ENCODE peak calls at places on chromosomes 11 and 22, in four cellular contexts. A is naive thymus-derived CD4-positive, alpha-beta T cell; H is stomach; B is upper lobe of left lung. D is an unnamed sample. For H3K4me1, the result is how much of the 10 kb centered on the place peaks cover.

GRCh38 chr11:59669611-59670009 is 773 bp upstream of the PATL1 start:
- DNase-seq in A (no peak), H (peak), B (peak), D (peak)

GRCh38 chr22:36578619-36579018 is 49.7 kb upstream of the EIF3D start:
- DNase-seq in A (no peak), H (no peak), B (no peak), D (no peak)

GRCh38 chr22:37681001-37681424 is 5.1 kb upstream of the NOL12 start:
- DNase-seq in A (no peak), H (no peak), B (no peak), D (peak)

GRCh38 chr11:105900515-105901035 is 121.5 kb downstream of the MSANTD4 start:
- DNase-seq in A (no peak), H (no peak), B (no peak), D (no peak)

GRCh38 chr11:2898366-2899079 is 12.9 kb upstream of the CDKN1C start:
- DNase-seq in A (no peak), H (peak), B (peak), D (peak)

GRCh38 chr11:539971-540481 is 2.7 kb downstream of the LRRC56 start:
- DNase-seq in A (no peak), H (no peak), B (no peak), D (no peak)

GRCh38 chr11:69178819-69179482 is 23.2 kb downstream of the SMIM38 start:
- DNase-seq in A (no peak), H (peak), B (no peak), D (no peak)

GRCh38 chr11:114271316-114271715 is 24.9 kb upstream of the NNMT start:
- DNase-seq in A (no peak), H (no peak), B (no peak), D (no peak)

GRCh38 chr11:36672815-36673450 is 74.9 kb upstream of the RAG2 start:
- DNase-seq in A (no peak), H (no peak), B (no peak), D (peak)

GRCh38 chr22:33005476-33005875 is 52.7 kb downstream of the SYN3 start:
- DNase-seq in A (no peak), H (no peak), B (no peak), D (no peak)

GRCh38 chr11:77322506-77322905 is 21.0 kb upstream of the GDPD4 start:
- DNase-seq in A (no peak), H (no peak), B (no peak), D (peak)

GRCh38 chr22:37194750-37195149 is 6.7 kb upstream of the C1QTNF6 start:
- DNase-seq in A (no peak), H (no peak), B (no peak), D (no peak)

GRCh38 chr22:32411388-32411787 is 659 bp downstream of the RTCB start:
- DNase-seq in A (no peak), H (no peak), B (no peak), D (peak)

DNA sequence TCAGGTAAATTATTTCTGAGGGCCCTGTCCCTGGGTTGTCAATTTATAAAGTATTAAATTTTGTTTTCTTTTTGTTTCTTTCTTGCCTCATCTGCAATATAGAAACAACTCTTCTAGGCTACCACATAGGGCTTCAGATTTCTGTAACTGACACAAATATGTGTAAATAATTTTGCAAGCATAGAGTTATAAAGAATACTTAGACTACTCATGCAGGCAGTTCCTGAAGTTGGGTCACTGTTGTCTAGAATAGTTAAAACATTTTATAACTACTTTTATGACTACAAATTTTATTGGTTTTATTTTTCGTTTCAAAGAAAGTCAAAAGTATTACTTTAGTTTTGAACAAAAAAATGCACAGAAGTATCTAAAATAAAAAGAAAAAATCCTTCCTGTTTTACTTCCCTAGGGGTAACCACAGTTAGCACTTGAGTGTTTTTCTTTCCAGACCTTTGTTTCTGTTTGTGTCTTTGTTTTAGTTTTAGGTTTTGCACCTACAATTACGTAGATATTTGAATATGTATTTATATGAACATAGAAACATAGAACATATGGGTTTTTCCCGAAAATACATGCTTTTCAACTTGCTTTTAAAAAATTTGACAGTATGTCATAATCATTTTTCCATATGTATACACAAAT is 12.4 kb upstream of the TMEM123 start:
- DNase-seq in A (no peak), H (no peak), B (no peak), D (no peak)
- H3K4me1 ChIP-seq in A (under half), H (under half), B (under half), D (under half)

DNA sequence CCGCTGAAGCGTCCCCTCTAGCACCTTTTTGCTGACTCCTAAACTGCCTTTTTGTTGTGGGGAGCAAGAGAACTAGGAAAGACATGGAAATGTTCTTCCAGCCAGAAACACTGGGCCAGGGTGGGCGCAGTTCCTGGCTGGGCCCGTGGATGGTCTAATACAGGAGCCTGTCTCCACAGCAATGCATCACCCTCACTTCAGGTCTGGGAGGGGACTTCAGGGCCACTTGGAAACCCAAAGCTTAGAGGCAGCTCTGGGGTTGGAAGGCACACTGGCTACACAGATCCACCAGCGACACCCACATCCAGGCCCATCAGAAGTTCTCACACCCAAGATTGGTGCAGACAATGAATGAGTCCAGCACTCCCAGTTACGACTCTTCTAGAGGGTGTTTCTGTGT is 120.3 kb downstream of the ETS1 start:
- DNase-seq in A (no peak), H (no peak), B (no peak), D (no peak)
- H3K4me1 ChIP-seq in A (half or more), H (half or more), B (half or more), D (under half)

GRCh38 chr11:68118753-68119448 is 2.3 kb downstream of the CHKA start:
- DNase-seq in A (no peak), H (peak), B (no peak), D (no peak)

GRCh38 chr11:68122936-68123539 is 1.9 kb upstream of the CHKA start:
- DNase-seq in A (no peak), H (peak), B (peak), D (peak)

GRCh38 chr11:68117896-68118470 is 3.2 kb downstream of the CHKA start:
- DNase-seq in A (no peak), H (no peak), B (no peak), D (no peak)

GRCh38 chr11:68121067-68121899 is at the start of gene CHKA:
- DNase-seq in A (peak), H (peak), B (peak), D (peak)

GRCh38 chr11:68120212-68121066 is 749 bp downstream of the CHKA start:
- DNase-seq in A (peak), H (no peak), B (peak), D (no peak)
- H3K4me1 ChIP-seq in A (under half), H (half or more), B (under half), D (under half)

DNA sequence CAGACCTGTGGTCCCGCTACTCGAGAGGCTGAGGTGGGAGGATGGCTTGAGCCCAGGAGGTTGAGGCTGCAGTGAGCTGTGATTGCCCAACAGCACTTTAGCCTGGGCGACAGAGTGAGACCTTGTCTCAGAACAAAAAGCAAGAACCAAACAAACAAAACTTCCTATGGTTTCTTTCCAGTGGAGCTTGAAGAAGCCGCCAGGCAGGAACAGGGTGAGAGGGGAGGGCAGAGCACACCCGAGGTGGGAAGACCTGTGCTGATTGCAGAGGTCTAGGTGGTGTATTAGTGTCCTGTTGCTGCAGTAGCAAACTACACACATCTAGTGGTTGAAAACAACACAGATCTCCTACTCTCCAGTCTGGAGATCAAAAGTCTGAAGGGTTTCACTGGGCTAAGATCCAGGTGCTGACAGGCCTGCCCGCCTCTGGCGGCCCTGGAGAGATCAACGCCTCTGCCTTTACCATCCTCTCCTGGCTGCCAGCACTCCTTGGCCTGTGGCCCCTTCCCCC is 10.5 kb downstream of the ARHGEF17 start:
- DNase-seq in A (no peak), H (no peak), B (peak), D (no peak)
- H3K4me1 ChIP-seq in A (under half), H (half or more), B (half or more), D (under half)

D was measured in small intestine.